ENCODE peak calls at places on chromosomes 7 and 10, in nine cellular contexts. One of them, this sample, is unnamed.

GRCh38 chr10:3000063-3000462 is 67.3 kb upstream of the PFKP start:
- DNase-seq in NCI-H2081: no peak
- DNase-seq in substantia nigra: no peak
- DNase-seq in NCI-H1092: no peak
- DNase-seq in T-helper 2 cell: no peak
- DNase-seq in HL-60: no peak
- DNase-seq in GM04503: no peak
- DNase-seq in CD4-positive, alpha-beta T cell: no peak
- DNase-seq in ELF-1: no peak
- DNase-seq in this sample: peak; percentile 16

GRCh38 chr7:55533729-55534080 is 38.6 kb downstream of the VOPP1 start:
- DNase-seq in ELF-1: no peak
- DNase-seq in HL-60: no peak
- DNase-seq in CD4-positive, alpha-beta T cell: no peak
- DNase-seq in NCI-H1092: no peak
- DNase-seq in GM04503: no peak
- DNase-seq in substantia nigra: no peak
- DNase-seq in T-helper 2 cell: no peak
- DNase-seq in NCI-H2081: no peak
- DNase-seq in this sample: no peak

GRCh38 chr10:34954142-34954541 is 136.0 kb downstream of the CUL2 start:
- DNase-seq in NCI-H1092: no peak
- DNase-seq in T-helper 2 cell: no peak
- DNase-seq in NCI-H2081: no peak
- DNase-seq in substantia nigra: no peak
- DNase-seq in HL-60: no peak
- DNase-seq in CD4-positive, alpha-beta T cell: no peak
- DNase-seq in GM04503: no peak
- DNase-seq in ELF-1: peak; percentile 90
- DNase-seq in this sample: peak; percentile 11

GRCh38 chr7:12154119-12154518 is 57.0 kb upstream of the TMEM106B start:
- DNase-seq in substantia nigra: no peak
- DNase-seq in NCI-H2081: no peak
- DNase-seq in CD4-positive, alpha-beta T cell: no peak
- DNase-seq in NCI-H1092: no peak
- DNase-seq in HL-60: no peak
- DNase-seq in ELF-1: no peak
- DNase-seq in T-helper 2 cell: no peak
- DNase-seq in GM04503: no peak
- DNase-seq in this sample: no peak

GRCh38 chr10:117320050-117320665 is 55.1 kb downstream of the PDZD8 start:
- DNase-seq in HL-60: peak; percentile 8
- DNase-seq in NCI-H1092: no peak
- DNase-seq in NCI-H2081: no peak
- DNase-seq in GM04503: no peak
- DNase-seq in T-helper 2 cell: no peak
- DNase-seq in ELF-1: no peak
- DNase-seq in CD4-positive, alpha-beta T cell: no peak
- DNase-seq in substantia nigra: no peak
- DNase-seq in this sample: no peak

GRCh38 chr10:130934333-130935035 is 377.0 kb downstream of the TCERG1L start:
- DNase-seq in T-helper 2 cell: no peak
- DNase-seq in substantia nigra: no peak
- DNase-seq in NCI-H1092: no peak
- DNase-seq in HL-60: no peak
- DNase-seq in CD4-positive, alpha-beta T cell: no peak
- DNase-seq in ELF-1: peak; percentile 95
- DNase-seq in GM04503: no peak
- DNase-seq in NCI-H2081: no peak
- DNase-seq in this sample: no peak

GRCh38 chr10:16545126-16545736 is 23.6 kb upstream of the C1QL3 start:
- DNase-seq in NCI-H1092: no peak
- DNase-seq in ELF-1: peak; percentile 68
- DNase-seq in substantia nigra: no peak
- DNase-seq in GM04503: peak; percentile 9
- DNase-seq in NCI-H2081: no peak
- DNase-seq in T-helper 2 cell: no peak
- DNase-seq in CD4-positive, alpha-beta T cell: no peak
- DNase-seq in HL-60: no peak
- DNase-seq in this sample: no peak

GRCh38 chr7:138097064-138097741 is 20.9 kb downstream of the AKR1D1 start:
- DNase-seq in GM04503: no peak
- DNase-seq in ELF-1: peak; percentile 22
- DNase-seq in NCI-H2081: no peak
- DNase-seq in CD4-positive, alpha-beta T cell: no peak
- DNase-seq in HL-60: peak; percentile 50
- DNase-seq in NCI-H1092: no peak
- DNase-seq in T-helper 2 cell: no peak
- DNase-seq in substantia nigra: no peak
- DNase-seq in this sample: no peak

GRCh38 chr10:131354380-131354779 is 42.9 kb upstream of the TCERG1L start:
- DNase-seq in T-helper 2 cell: no peak
- DNase-seq in GM04503: no peak
- DNase-seq in NCI-H2081: no peak
- DNase-seq in NCI-H1092: no peak
- DNase-seq in substantia nigra: no peak
- DNase-seq in ELF-1: peak; percentile 36
- DNase-seq in HL-60: no peak
- DNase-seq in CD4-positive, alpha-beta T cell: no peak
- DNase-seq in this sample: no peak

GRCh38 chr7:37541810-37542443 is 93.3 kb upstream of the ELMO1 start:
- DNase-seq in T-helper 2 cell: no peak
- DNase-seq in CD4-positive, alpha-beta T cell: no peak
- DNase-seq in substantia nigra: no peak
- DNase-seq in ELF-1: no peak
- DNase-seq in NCI-H2081: no peak
- DNase-seq in HL-60: no peak
- DNase-seq in GM04503: no peak
- DNase-seq in NCI-H1092: no peak
- DNase-seq in this sample: no peak

GRCh38 chr7:21911341-21911875 is 34.3 kb downstream of the CDCA7L start:
- DNase-seq in CD4-positive, alpha-beta T cell: no peak
- DNase-seq in T-helper 2 cell: no peak
- DNase-seq in NCI-H1092: no peak
- DNase-seq in HL-60: no peak
- DNase-seq in substantia nigra: no peak
- DNase-seq in GM04503: peak; percentile 81
- DNase-seq in ELF-1: no peak
- DNase-seq in NCI-H2081: no peak
- DNase-seq in this sample: no peak

This sample was measured in NCI-H774.